ENCODE peak calls at places on chromosome 1, in five cellular contexts. G is H9, J is H1, H is mesenchymal stem cell, O is neuronal stem cell. R is an unnamed sample. For H3K4me1, the result is how much of the 10 kb centered on the place peaks cover.

GRCh38 chr1:115641762-115642167 is at the start of gene VANGL1:
- DNase-seq in G (peak), J (peak), H (peak), O (peak), R (peak)

GRCh38 chr1:167342846-167343245 is 122.2 kb downstream of the POU2F1 start:
- DNase-seq in G (no peak), J (no peak), H (no peak), O (no peak), R (peak)

GRCh38 chr1:222928212-222928611 is 113.4 kb downstream of the DISP1 start:
- DNase-seq in G (peak), J (peak), H (peak), O (peak), R (no peak)

GRCh38 chr1:214453109-214453722 is 98.2 kb downstream of the PTPN14 start:
- DNase-seq in G (no peak), J (no peak), H (no peak), O (no peak), R (no peak)

GRCh38 chr1:39391741-39392679 is 99.4 kb upstream of the BMP8A start:
- DNase-seq in G (no peak), J (no peak), H (peak), O (no peak), R (no peak)

GRCh38 chr1:116806245-116806644 is 52.0 kb downstream of the CD2 start:
- DNase-seq in G (no peak), J (no peak), H (no peak), O (no peak), R (no peak)

GRCh38 chr1:29519108-29519507 is 282.8 kb downstream of the PTPRU start:
- DNase-seq in G (peak), J (no peak), H (no peak), O (no peak), R (no peak)

GRCh38 chr1:218345673-218346390 is 696 bp downstream of the TGFB2 start:
- DNase-seq in G (peak), J (peak), H (peak), O (no peak), R (peak)

GRCh38 chr1:15965228-15965767 is 10.6 kb downstream of the ZBTB17 start:
- DNase-seq in G (no peak), J (no peak), H (peak), O (no peak), R (no peak)

GRCh38 chr1:3012511-3013291 is 8.6 kb upstream of the ACTRT2 start:
- DNase-seq in G (peak), J (peak), H (no peak), O (peak), R (no peak)

GRCh38 chr1:44685218-44685617 is 10.7 kb downstream of the ARMH1 start:
- DNase-seq in G (no peak), J (no peak), H (no peak), O (no peak), R (no peak)

GRCh38 chr1:59498640-59499039 is 201.7 kb downstream of the FGGY start:
- DNase-seq in G (no peak), J (no peak), H (peak), O (no peak), R (peak)

GRCh38 chr1:29542476-29543015 is 306.2 kb downstream of the PTPRU start:
- DNase-seq in G (peak), J (no peak), H (no peak), O (no peak), R (no peak)

GRCh38 chr1:98792123-98792522 is 130.6 kb downstream of the SNX7 start:
- DNase-seq in G (no peak), J (no peak), H (peak), O (no peak), R (no peak)

GRCh38 chr1:81174811-81175476 is 625.8 kb upstream of the ADGRL2 start:
- DNase-seq in G (no peak), J (no peak), H (peak), O (no peak), R (peak)
- H3K23ac ChIP-seq in G (no peak), J (no peak), H (no peak), O (no peak), R (no peak)

GRCh38 chr1:55288245-55288644 is 73.1 kb upstream of the USP24 start:
- DNase-seq in G (no peak), J (no peak), H (no peak), O (no peak), R (no peak)

GRCh38 chr1:55285849-55286248 is 70.7 kb upstream of the USP24 start:
- DNase-seq in G (no peak), J (no peak), H (no peak), O (no peak), R (no peak)

GRCh38 chr1:55287732-55288131 is 72.6 kb upstream of the USP24 start:
- DNase-seq in G (no peak), J (no peak), H (no peak), O (no peak), R (no peak)

GRCh38 chr1:55289042-55289441 is 73.9 kb upstream of the USP24 start:
- DNase-seq in G (no peak), J (no peak), H (no peak), O (no peak), R (no peak)

GRCh38 chr1:55286851-55287602 is 71.9 kb upstream of the USP24 start:
- DNase-seq in G (no peak), J (no peak), H (peak), O (no peak), R (no peak)
- H2BK12ac ChIP-seq in G (no peak), J (no peak), H (no peak), O (no peak), R (peak)

DNA sequence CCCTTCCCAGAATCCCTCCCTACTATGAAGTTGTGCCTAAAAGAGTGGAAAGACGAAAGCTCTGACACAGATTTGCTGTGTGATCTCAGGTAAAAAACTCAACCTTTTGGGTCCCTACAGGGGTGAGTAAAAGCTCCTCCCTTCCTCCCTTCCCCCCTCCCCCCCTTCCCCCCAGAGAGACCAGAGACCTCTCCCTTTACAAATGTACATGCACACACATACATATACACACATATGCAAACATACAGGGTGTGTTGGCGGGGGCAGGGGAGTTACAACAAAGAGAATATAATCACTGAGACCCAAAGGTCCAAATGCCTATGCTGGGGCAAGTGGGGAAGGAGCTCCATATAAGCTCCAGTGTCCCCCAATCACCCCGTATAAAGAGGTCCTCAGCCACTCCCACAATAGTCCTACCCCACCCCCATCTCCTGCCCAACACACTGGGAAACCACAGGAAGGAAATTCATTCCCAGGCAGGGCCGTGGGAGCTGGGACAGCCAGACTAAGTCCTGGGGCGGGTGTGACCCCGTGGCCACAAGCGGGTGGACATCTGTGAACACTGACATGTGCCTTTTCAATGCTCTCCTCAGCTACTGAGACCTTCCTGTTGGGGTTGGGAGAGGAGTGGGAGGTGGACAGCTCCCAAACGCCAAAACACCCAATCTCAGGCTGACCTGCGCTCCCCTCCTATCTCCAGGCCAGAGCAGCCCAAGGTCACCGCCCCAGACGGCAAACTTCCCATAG is 2.0 kb downstream of the MEF2D start:
- DNase-seq in G (no peak), J (peak), H (peak), O (no peak), R (no peak)
- H3K4me1 ChIP-seq in G (under half), J (under half), H (half or more), O (under half), R (under half)

GRCh38 chr1:165773324-165773965 is 4.8 kb upstream of the TMCO1 start:
- DNase-seq in G (no peak), J (no peak), H (peak), O (no peak), R (peak)
- H3K23ac ChIP-seq in G (no peak), J (no peak), H (no peak), O (no peak), R (no peak)

DNA sequence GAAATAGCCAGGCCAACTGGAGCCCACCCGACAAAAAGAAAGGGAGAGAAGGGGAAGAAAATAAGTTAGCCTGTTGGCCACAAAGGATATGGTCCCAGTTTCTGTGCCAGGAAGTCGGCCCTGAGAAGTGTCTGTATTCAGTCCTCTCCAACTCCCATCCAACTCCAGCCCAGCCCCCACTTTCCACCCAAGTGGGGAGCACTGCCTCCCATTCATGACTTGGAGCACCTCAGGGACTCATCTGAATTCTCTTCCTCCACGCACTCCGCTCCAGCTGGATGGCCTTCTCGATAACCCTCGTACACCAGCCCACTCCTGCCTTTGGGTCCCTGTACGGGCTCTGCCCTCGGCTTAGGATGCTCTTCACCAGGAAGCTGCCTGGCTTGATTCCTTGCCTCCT is 2.0 kb upstream of the WNT2B start:
- DNase-seq in G (no peak), J (no peak), H (no peak), O (no peak), R (peak)
- H2BK12ac ChIP-seq in G (no peak), J (no peak), H (no peak), O (no peak), R (no peak)

GRCh38 chr1:204479387-204480136 is 15.0 kb downstream of the PIK3C2B start:
- DNase-seq in G (no peak), J (no peak), H (no peak), O (no peak), R (peak)
- H3K4me1 ChIP-seq in G (under half), J (under half), H (under half), O (under half), R (under half)